ENCODE peak calls at places on chromosome 7, in seven cellular contexts. X is left lung, F is heart right ventricle, I is AG04450, R is endothelial cell of umbilical vein, L is stomach, A is body of pancreas. Q is an unnamed sample. For H3K27me3, the result is how much of the 10 kb centered on the place peaks cover.

GRCh38 chr7:105934577-105935185 is 28.4 kb upstream of the CDHR3 start:
- DNase-seq in X (no peak), F (no peak), I (no peak), R (no peak), L (peak), A (peak), Q (no peak)

GRCh38 chr7:18614841-18615240 is 119.3 kb downstream of the HDAC9 start:
- DNase-seq in X (no peak), F (no peak), I (no peak), R (no peak), L (no peak), A (no peak), Q (no peak)

GRCh38 chr7:137169282-137169698 is 174.2 kb downstream of the PTN start:
- DNase-seq in X (no peak), F (peak), I (peak), R (peak), L (peak), A (peak), Q (no peak)

GRCh38 chr7:17318146-17318545 is 19.7 kb downstream of the AHR start:
- DNase-seq in X (no peak), F (no peak), I (no peak), R (no peak), L (no peak), A (no peak), Q (no peak)

GRCh38 chr7:98288064-98288823 is 6.8 kb downstream of the BRI3 start:
- DNase-seq in X (no peak), F (no peak), I (no peak), R (no peak), L (no peak), A (peak), Q (no peak)

GRCh38 chr7:150738092-150739044 is 1.1 kb downstream of the GIMAP5 start:
- DNase-seq in X (no peak), F (no peak), I (no peak), R (peak), L (no peak), A (no peak), Q (peak)

GRCh38 chr7:89661876-89662275 is 492.4 kb upstream of the STEAP1 start:
- DNase-seq in X (no peak), F (no peak), I (no peak), R (no peak), L (no peak), A (no peak), Q (no peak)

GRCh38 chr7:91397099-91397498 is 132.9 kb downstream of the FZD1 start:
- DNase-seq in X (no peak), F (no peak), I (no peak), R (no peak), L (no peak), A (no peak), Q (no peak)

GRCh38 chr7:14888904-14889482 is 13.6 kb downstream of the DGKB start:
- DNase-seq in X (no peak), F (no peak), I (no peak), R (no peak), L (no peak), A (no peak), Q (no peak)

GRCh38 chr7:2734761-2735571 is 47.0 kb downstream of the AMZ1 start:
- DNase-seq in X (peak), F (no peak), I (no peak), R (peak), L (peak), A (no peak), Q (no peak)

GRCh38 chr7:159084069-159084801 is 60.4 kb downstream of the VIPR2 start:
- DNase-seq in X (no peak), F (peak), I (no peak), R (no peak), L (no peak), A (no peak), Q (no peak)

GRCh38 chr7:12256025-12256570 is 45.0 kb downstream of the TMEM106B start:
- DNase-seq in X (no peak), F (no peak), I (no peak), R (peak), L (no peak), A (no peak), Q (no peak)

GRCh38 chr7:99987846-99988245 is 12.0 kb upstream of the AZGP1 start:
- DNase-seq in X (no peak), F (no peak), I (no peak), R (no peak), L (no peak), A (no peak), Q (no peak)

GRCh38 chr7:142999793-143000192 is 27.1 kb downstream of the OR9A2 start:
- DNase-seq in X (no peak), F (no peak), I (no peak), R (no peak), L (no peak), A (no peak), Q (no peak)

GRCh38 chr7:101538596-101539459 is 90.3 kb downstream of the MYL10 start:
- DNase-seq in X (peak), F (peak), I (no peak), R (peak), L (peak), A (peak), Q (peak)

GRCh38 chr7:123285076-123285700 is 85.4 kb upstream of the SLC13A1 start:
- DNase-seq in X (no peak), F (no peak), I (no peak), R (no peak), L (no peak), A (no peak), Q (no peak)

GRCh38 chr7:158527902-158528502 is 59.6 kb downstream of the PTPRN2 start:
- DNase-seq in X (no peak), F (no peak), I (no peak), R (no peak), L (no peak), A (no peak), Q (no peak)

DNA sequence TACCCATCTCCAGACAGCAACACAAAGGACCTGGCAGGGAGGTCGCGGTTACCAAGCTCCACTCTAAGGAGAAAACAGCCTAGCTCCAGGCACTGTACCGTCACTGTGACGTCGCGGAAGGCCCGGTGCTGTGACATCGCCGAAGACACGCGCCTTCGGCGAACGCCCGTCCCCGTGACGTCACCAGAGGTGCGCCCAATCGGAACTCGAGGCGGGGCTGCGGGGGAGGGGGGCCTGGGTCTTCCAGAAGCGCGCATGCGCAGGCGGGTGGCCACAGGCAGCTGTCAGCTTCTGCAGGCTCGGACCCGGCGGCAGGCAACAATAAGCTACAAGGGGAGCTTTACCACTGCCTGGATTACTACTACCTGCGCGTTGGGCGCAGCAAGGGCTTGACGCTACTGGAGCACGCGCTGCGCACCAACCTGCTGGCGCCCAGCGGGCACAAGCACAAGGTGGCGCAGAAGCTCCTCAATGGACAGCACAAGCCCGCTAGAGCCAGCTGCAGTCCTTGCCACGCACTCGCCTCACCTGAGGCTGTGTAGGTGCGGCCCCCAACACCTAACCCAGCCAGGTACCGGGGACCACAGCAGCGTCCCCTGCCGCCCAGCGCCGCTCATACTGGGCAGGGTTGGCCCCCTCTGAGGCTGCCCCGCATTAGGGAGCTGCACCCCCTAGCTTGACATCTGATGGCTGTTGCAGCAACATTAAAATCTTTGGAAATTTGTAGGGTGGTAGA is 208.4 kb downstream of the TPST1 start:
- DNase-seq in X (peak), F (peak), I (peak), R (peak), L (peak), A (peak), Q (peak)
- H3K27ac ChIP-seq in X (peak), F (no peak), I (no peak), R (peak), L (peak), A (peak), Q (no peak)

DNA sequence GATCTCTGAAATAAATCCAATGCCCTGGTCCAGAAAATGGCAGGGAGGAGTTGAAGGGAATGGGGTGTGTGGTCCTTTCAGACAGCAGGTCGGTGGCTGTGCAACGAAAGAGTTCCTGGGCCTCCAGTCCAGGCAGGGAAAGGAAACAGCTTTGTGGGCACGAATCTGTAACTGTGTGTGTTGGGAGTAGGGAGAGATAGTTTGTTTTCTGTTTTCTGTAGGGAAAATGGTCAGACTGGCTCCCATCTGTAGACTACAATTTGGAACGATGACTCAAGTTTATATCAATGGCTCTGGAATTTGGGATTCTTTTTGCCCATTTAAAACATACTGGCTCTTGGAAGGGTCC is 2.6 kb upstream of the HOXA9 start:
- DNase-seq in X (no peak), F (no peak), I (no peak), R (no peak), L (no peak), A (no peak), Q (no peak)
- H3K27me3 ChIP-seq in X (half or more), F (half or more), I (half or more), R (under half), L (half or more), A (half or more), Q (half or more)

DNA sequence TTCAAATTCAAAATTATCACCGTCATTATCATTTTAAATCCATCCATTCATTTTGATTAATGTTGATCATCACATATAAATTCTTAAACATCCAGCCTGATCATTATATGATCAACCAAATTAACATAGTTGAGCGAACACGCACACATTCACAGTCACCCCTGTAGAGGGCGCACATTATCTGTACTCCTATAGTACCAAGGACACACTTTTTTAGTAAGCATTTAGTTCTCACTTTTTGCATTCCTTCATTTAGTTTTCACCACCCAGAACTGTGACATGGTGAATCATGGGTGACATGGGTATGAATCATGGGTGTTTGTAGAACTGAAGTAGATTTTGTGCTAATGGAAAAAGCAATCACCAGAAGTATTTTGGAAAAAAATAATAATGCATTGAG is 26.0 kb upstream of the ZNF735 start:
- DNase-seq in X (no peak), F (no peak), I (no peak), R (no peak), L (no peak), A (no peak), Q (no peak)
- TF ChIP-seq CTCF in X (peak), F (peak), I (no peak), R (no peak), L (no peak), A (no peak), Q (no peak)

DNA sequence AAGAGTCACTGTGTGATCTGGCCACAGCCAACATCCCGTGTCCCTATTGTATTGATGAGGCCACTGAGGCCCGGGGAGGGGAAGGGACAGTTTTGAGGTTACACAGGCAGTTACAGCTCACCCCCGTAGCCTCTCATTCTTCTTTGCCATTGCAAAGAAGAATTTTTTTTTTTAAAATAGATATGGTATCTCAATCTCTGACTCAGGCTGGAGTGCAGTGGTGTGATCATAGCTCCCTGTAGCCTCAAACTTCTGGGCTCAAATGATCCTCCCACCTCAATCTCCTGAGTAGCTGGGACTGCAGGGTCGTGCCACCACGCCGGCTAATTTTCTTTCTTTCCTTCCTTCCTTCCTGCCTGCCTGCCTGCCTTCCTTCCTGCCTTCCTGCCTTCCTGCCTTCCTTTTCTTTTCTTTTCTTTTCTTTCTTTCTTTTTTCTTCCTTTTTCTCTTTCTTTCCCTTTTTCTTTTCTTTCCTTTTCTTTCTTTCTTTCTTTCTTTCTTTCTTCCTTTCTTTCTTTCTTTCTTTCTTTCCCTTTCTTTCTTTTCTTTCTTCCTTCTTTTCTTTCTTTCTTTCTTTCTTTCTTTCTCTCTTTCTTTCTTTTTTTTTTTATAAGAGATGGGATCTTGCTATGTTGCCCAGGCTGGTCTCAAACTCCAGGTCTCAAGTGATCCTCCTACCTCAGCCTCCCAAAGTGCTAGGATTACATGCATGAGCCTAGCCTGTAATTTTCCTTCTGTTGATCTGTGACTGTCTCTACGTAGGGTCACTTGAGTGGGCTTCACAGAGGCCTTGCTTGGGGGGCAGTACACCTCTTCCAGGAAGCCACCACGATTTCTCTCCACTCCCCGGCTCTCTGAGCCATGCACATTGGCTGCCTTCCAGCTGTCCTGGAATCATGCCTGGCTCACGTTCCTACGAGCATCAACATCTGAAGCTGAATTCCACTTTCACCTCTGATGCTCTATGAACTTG is 31.3 kb downstream of the TMEM270 start:
- DNase-seq in X (no peak), F (peak), I (no peak), R (peak), L (peak), A (peak), Q (no peak)
- H3K27ac ChIP-seq in X (no peak), F (no peak), I (peak), R (no peak), L (peak), A (no peak), Q (no peak)

GRCh38 chr7:157023589-157023905 is 13.1 kb upstream of the MNX1 start:
- DNase-seq in X (no peak), F (no peak), I (no peak), R (no peak), L (no peak), A (no peak), Q (no peak)

GRCh38 chr7:157021071-157021891 is 10.8 kb upstream of the MNX1 start:
- DNase-seq in X (peak), F (no peak), I (no peak), R (no peak), L (no peak), A (no peak), Q (no peak)

GRCh38 chr7:157021893-157022680 is 11.6 kb upstream of the MNX1 start:
- DNase-seq in X (peak), F (no peak), I (no peak), R (no peak), L (no peak), A (no peak), Q (no peak)

GRCh38 chr7:157024716-157025115 is 14.3 kb upstream of the MNX1 start:
- DNase-seq in X (no peak), F (no peak), I (no peak), R (no peak), L (no peak), A (no peak), Q (no peak)

DNA sequence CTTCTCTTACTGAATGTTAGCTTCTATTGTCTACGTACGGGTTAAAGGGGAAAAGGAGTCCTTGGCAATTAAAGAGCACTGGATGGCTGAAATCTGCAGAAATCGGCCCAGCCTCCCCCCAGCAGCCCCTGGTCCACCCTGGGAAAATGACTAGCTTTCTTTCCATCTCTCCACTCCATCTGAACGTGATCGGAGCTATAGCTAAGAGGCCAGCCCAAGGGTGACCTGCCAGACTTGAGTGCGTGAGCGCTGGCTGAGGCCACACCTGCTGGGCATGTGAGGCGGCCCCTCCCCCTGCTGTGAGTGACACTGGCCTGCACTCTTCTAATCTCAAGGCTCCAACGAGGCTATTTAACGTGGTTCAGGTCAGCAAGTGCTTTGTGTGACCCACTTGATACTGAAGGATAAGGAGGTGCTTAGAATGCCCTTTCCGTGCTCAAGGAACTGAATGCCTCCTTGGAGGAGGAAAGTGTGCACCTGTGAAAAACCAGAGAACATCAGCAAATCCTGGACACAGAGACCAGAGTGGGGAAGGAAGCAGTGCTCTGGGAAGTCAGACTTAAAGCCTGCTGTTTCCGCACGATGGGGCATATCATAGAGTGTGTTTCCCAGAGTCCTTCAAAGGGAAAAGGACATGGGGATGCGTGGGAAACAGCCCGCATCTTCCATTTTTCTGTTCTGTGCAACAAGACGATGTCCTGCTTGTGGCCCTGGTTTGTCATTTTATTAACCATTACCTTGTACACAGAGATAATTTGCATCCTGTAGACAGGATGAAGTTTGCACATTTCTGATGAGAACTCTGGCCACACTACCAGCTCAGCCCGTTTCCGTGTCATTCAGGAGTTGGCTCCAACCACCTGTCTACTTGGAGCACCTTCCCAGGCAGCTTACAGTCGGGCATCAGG is 12.5 kb upstream of the MNX1 start:
- DNase-seq in X (peak), F (no peak), I (no peak), R (no peak), L (peak), A (no peak), Q (peak)
- H3K27me3 ChIP-seq in X (half or more), F (half or more), I (half or more), R (half or more), L (under half), A (under half), Q (half or more)

DNA sequence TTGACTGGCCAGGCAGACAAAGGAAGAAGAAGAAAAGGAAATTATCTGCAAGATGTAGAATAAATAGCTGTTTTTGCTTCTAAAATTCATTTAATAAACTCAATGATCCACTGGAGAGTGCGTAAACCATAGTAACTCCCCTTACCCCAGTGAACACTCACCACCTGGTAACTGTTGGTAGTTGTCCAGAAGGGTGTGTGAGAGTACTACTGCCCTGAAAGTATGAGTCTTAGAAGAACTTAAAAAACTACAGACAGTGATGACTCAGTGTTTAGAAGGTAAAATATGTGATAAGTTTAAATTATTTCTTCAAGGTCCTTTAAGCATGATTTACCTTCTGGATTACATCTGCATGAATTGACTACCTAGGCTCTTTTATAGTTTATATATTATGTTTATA is 53.0 kb upstream of the SEMA3A start:
- DNase-seq in X (no peak), F (no peak), I (no peak), R (no peak), L (no peak), A (no peak), Q (no peak)
- TF ChIP-seq CTCF in X (no peak), F (no peak), I (peak), R (no peak), L (no peak), A (no peak), Q (no peak)